ENCODE peak calls at places on chromosomes 16 and 17, in five cellular contexts. One of them, this sample, is unnamed.

GRCh38 chr17:15452746-15453145 is 14.7 kb downstream of the CDRT4 start:
- DNase-seq in T47D: no peak
- DNase-seq in CD8-positive, alpha-beta memory T cell: no peak
- DNase-seq in GM03348: no peak
- DNase-seq in progenitor cell of endocrine pancreas: no peak
- DNase-seq in this sample: no peak

GRCh38 chr16:35195864-35196216 is 1736.4 kb downstream of the TP53TG3F start:
- DNase-seq in CD8-positive, alpha-beta memory T cell: no peak
- DNase-seq in GM03348: no peak
- DNase-seq in progenitor cell of endocrine pancreas: no peak
- DNase-seq in T47D: no peak
- DNase-seq in this sample: no peak

GRCh38 chr17:40750391-40750790 is 4.7 kb downstream of the KRT25 start:
- DNase-seq in CD8-positive, alpha-beta memory T cell: no peak
- DNase-seq in progenitor cell of endocrine pancreas: no peak
- DNase-seq in GM03348: no peak
- DNase-seq in T47D: no peak
- DNase-seq in this sample: no peak

GRCh38 chr16:72425571-72426341 is 253.8 kb upstream of the PMFBP1 start:
- DNase-seq in CD8-positive, alpha-beta memory T cell: no peak
- DNase-seq in progenitor cell of endocrine pancreas: no peak
- DNase-seq in T47D: no peak
- DNase-seq in GM03348: no peak
- DNase-seq in this sample: no peak

GRCh38 chr17:77863814-77864161 is 94.7 kb upstream of the TNRC6C start:
- DNase-seq in progenitor cell of endocrine pancreas: no peak
- DNase-seq in T47D: no peak
- DNase-seq in CD8-positive, alpha-beta memory T cell: no peak
- DNase-seq in GM03348: peak; percentile 48
- DNase-seq in this sample: no peak

GRCh38 chr17:72189781-72190593 is 69.2 kb downstream of the SOX9 start:
- DNase-seq in T47D: no peak
- DNase-seq in progenitor cell of endocrine pancreas: no peak
- DNase-seq in CD8-positive, alpha-beta memory T cell: no peak
- DNase-seq in GM03348: no peak
- DNase-seq in this sample: no peak

GRCh38 chr17:65042911-65043310 is 13.6 kb downstream of the GNA13 start:
- DNase-seq in progenitor cell of endocrine pancreas: no peak
- DNase-seq in T47D: no peak
- DNase-seq in GM03348: no peak
- DNase-seq in CD8-positive, alpha-beta memory T cell: no peak
- DNase-seq in this sample: no peak

GRCh38 chr16:85460252-85460982 is 152.7 kb upstream of the GSE1 start:
- DNase-seq in CD8-positive, alpha-beta memory T cell: no peak
- DNase-seq in progenitor cell of endocrine pancreas: no peak
- DNase-seq in T47D: peak; percentile 74
- DNase-seq in GM03348: no peak
- DNase-seq in this sample: no peak

GRCh38 chr17:8173871-8174322 is 2.3 kb downstream of the TMEM107 start:
- DNase-seq in progenitor cell of endocrine pancreas: no peak
- DNase-seq in CD8-positive, alpha-beta memory T cell: no peak
- DNase-seq in GM03348: no peak
- DNase-seq in T47D: no peak
- DNase-seq in this sample: no peak

GRCh38 chr17:17093764-17094163 is 51.5 kb downstream of the MPRIP start:
- DNase-seq in GM03348: no peak
- DNase-seq in CD8-positive, alpha-beta memory T cell: no peak
- DNase-seq in T47D: no peak
- DNase-seq in progenitor cell of endocrine pancreas: no peak
- DNase-seq in this sample: no peak

GRCh38 chr17:81200695-81201580 is 21.8 kb downstream of the CEP131 start:
- DNase-seq in CD8-positive, alpha-beta memory T cell: no peak
- DNase-seq in T47D: peak; percentile 79
- DNase-seq in progenitor cell of endocrine pancreas: no peak
- DNase-seq in GM03348: peak; percentile 86
- DNase-seq in this sample: no peak

GRCh38 chr17:4934173-4934979 is 2.3 kb downstream of the GP1BA start:
- DNase-seq in T47D: peak; percentile 50
- DNase-seq in CD8-positive, alpha-beta memory T cell: peak; percentile 21
- DNase-seq in GM03348: peak; percentile 60
- DNase-seq in progenitor cell of endocrine pancreas: no peak
- DNase-seq in this sample: no peak

GRCh38 chr16:7513429-7513828 is 180.8 kb downstream of the RBFOX1 start:
- DNase-seq in T47D: peak; percentile 18
- DNase-seq in GM03348: no peak
- DNase-seq in progenitor cell of endocrine pancreas: no peak
- DNase-seq in CD8-positive, alpha-beta memory T cell: no peak
- DNase-seq in this sample: peak; percentile 0

GRCh38 chr17:66143657-66144282 is 48.2 kb downstream of the CEP112 start:
- DNase-seq in CD8-positive, alpha-beta memory T cell: no peak
- DNase-seq in GM03348: no peak
- DNase-seq in progenitor cell of endocrine pancreas: no peak
- DNase-seq in T47D: no peak
- DNase-seq in this sample: no peak

GRCh38 chr17:64492481-64493109 is 4.3 kb downstream of the POLG2 start:
- DNase-seq in T47D: peak; percentile 38
- DNase-seq in GM03348: peak; percentile 22
- DNase-seq in progenitor cell of endocrine pancreas: no peak
- DNase-seq in CD8-positive, alpha-beta memory T cell: peak; percentile 36
- DNase-seq in this sample: peak; percentile 46

GRCh38 chr17:17480593-17481148 is 3.9 kb downstream of the MED9 start:
- DNase-seq in progenitor cell of endocrine pancreas: no peak
- DNase-seq in CD8-positive, alpha-beta memory T cell: no peak
- DNase-seq in GM03348: no peak
- DNase-seq in T47D: no peak
- DNase-seq in this sample: no peak

GRCh38 chr17:70158180-70158579 is 11.2 kb upstream of the KCNJ2 start:
- DNase-seq in T47D: no peak
- DNase-seq in progenitor cell of endocrine pancreas: no peak
- DNase-seq in GM03348: no peak
- DNase-seq in CD8-positive, alpha-beta memory T cell: no peak
- DNase-seq in this sample: no peak

GRCh38 chr17:69539781-69540319 is 125.4 kb downstream of the MAP2K6 start:
- DNase-seq in GM03348: no peak
- DNase-seq in CD8-positive, alpha-beta memory T cell: no peak
- DNase-seq in T47D: no peak
- DNase-seq in progenitor cell of endocrine pancreas: no peak
- DNase-seq in this sample: no peak

GRCh38 chr16:58027341-58028167 is 2.0 kb downstream of the MMP15 start:
- DNase-seq in GM03348: peak; percentile 39
- DNase-seq in CD8-positive, alpha-beta memory T cell: no peak
- DNase-seq in T47D: peak; percentile 66
- DNase-seq in progenitor cell of endocrine pancreas: no peak
- DNase-seq in this sample: no peak

This sample was measured in T-helper 1 cell.